ENCODE peak calls at places on chromosomes 2 and 18, in four cellular contexts. P, K, A and U are unnamed samples.

GRCh38 chr2:226427538-226428307 is 371.9 kb downstream of the IRS1 start:
- DNase-seq in A (no peak), K (peak), P (no peak), U (no peak)

GRCh38 chr2:64629329-64629781 is 24.4 kb downstream of the SERTAD2 start:
- DNase-seq in K (no peak), P (no peak), A (no peak), U (no peak)

GRCh38 chr2:119117408-119117807 is 41.1 kb downstream of the C1QL2 start:
- DNase-seq in A (no peak), P (no peak), K (no peak), U (no peak)

GRCh38 chr2:98759827-98760625 is 29.1 kb upstream of the MGAT4A start:
- DNase-seq in K (no peak), A (no peak), P (no peak), U (no peak)

GRCh38 chr2:39380525-39381150 is 56.4 kb downstream of the MAP4K3 start:
- DNase-seq in A (no peak), P (no peak), K (no peak), U (no peak)

GRCh38 chr2:229407170-229407569 is 136.1 kb upstream of the PID1 start:
- DNase-seq in P (no peak), K (peak), A (no peak), U (no peak)

GRCh38 chr2:235716875-235717496 is 223.1 kb downstream of the AGAP1 start:
- DNase-seq in K (no peak), P (no peak), A (no peak), U (no peak)

GRCh38 chr2:84894758-84895520 is 10.5 kb upstream of the TMSB10 start:
- DNase-seq in P (no peak), A (no peak), K (no peak), U (no peak)

GRCh38 chr2:233460726-233461431 is 105.7 kb downstream of the USP40 start:
- DNase-seq in P (no peak), A (no peak), K (no peak), U (no peak)

DNA sequence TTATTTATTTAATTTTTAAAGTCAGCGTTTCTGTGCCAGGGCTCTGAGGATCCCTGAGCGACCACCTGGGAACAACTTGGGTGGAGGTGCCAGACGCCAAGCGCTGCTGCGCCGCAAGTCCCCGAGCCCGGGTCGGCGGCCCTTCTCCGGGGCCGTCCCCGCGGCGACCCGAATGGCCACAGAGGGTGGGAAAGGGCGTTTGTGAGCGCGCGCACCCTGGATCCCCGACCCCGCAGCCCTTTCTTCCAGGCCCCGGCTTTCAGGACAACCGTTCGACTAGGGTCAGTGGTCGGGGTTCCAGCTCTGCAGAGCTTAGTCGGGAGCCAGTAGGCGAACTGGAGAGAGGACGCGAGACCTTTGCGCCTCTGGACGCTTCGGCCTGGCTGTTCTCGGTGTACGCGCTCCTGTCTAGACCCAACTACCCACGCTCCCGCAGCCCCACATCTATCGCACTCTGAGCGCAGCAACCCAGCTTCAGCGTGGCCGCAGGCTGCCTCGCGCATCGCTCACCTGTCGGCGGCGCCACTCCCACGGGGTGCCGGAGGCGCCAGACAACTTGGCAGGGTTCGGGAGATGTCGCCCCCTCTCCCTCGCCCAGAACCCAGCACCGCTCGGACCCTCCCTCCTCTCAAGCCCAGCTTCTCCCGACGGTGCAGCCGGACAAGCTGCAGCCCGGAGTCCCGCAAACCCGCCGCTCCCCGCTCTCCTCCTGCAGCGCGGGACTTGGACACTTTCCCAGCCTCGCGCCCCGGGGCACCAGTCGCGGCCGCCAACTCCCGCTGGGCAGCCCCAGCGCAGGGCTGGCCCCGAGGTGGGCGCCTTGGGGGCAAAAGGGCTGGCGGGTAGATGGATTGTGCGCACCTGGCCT is 785 bp downstream of the LYPD1 start:
- DNase-seq in A (no peak), K (no peak), P (peak), U (no peak)
- TF ChIP-seq EZH2 in A (no peak), K (no peak), P (peak), U (no peak)

GRCh38 chr18:3454365-3455089 is 4.6 kb downstream of the TGIF1 start:
- DNase-seq in A (peak), P (peak), K (no peak), U (no peak)

GRCh38 chr18:3453540-3454364 is 3.8 kb downstream of the TGIF1 start:
- DNase-seq in K (no peak), A (no peak), P (peak), U (peak)

GRCh38 chr18:3455938-3456685 is 6.1 kb downstream of the TGIF1 start:
- DNase-seq in P (peak), A (no peak), K (no peak), U (no peak)

GRCh38 chr18:3456686-3457069 is 6.7 kb downstream of the TGIF1 start:
- DNase-seq in K (no peak), A (no peak), P (no peak), U (no peak)

GRCh38 chr18:3455090-3455640 is 5.2 kb downstream of the TGIF1 start:
- DNase-seq in P (peak), A (no peak), K (no peak), U (no peak)
- H3K4me3 ChIP-seq in P (peak), A (peak), K (no peak), U (peak)

GRCh38 chr18:77084757-77085035 is 47.9 kb downstream of the MBP start:
- DNase-seq in P (no peak), A (no peak), K (no peak), U (no peak)

GRCh38 chr18:77087391-77088141 is 45.0 kb downstream of the MBP start:
- DNase-seq in P (peak), K (no peak), A (no peak), U (no peak)

GRCh38 chr18:77088977-77089795 is 43.4 kb downstream of the MBP start:
- DNase-seq in P (peak), A (no peak), K (peak), U (no peak)

GRCh38 chr18:77086656-77087390 is 45.8 kb downstream of the MBP start:
- DNase-seq in P (peak), K (no peak), A (no peak), U (no peak)

GRCh38 chr18:77086034-77086433 is 46.5 kb downstream of the MBP start:
- DNase-seq in K (no peak), A (no peak), P (no peak), U (no peak)
- TF ChIP-seq POLR2AphosphoS5 in K (no peak), A (no peak), P (no peak), U (no peak)

DNA sequence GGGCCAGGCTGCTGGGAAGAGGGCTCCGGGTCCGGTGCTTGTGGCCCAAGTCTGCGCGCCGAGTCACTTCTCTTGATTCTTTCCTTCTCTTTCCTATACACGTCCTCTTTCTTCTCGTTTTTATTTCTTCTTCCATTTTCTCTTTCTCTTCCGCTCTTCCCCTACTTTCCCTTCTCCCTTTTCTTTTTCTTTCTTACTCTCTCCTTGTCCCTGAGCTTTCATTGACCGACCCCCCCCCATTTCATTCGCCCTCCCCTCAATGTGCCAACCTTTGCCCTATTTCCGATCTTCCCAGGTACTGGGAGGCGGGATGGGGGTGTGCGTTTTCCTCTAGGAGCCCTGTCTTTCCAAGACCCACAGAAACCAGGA is 1.8 kb downstream of the ONECUT2 start:
- DNase-seq in K (no peak), A (no peak), P (no peak), U (no peak)
- TF ChIP-seq EZH2 in K (no peak), A (no peak), P (peak), U (no peak)